ENCODE peak calls at places on chromosomes 1 and 21, in seven cellular contexts. One of them, this sample, is unnamed.

GRCh38 chr1:204858381-204858821 is 12.3 kb upstream of the NFASC start:
- DNase-seq in keratinocyte: no peak
- DNase-seq in lung: no peak
- DNase-seq in right lobe of liver: no peak
- DNase-seq in kidney: no peak
- DNase-seq in aorta: no peak
- DNase-seq in HCT116: no peak
- DNase-seq in this sample: no peak

GRCh38 chr1:162040657-162041056 is 17.0 kb upstream of the OLFML2B start:
- DNase-seq in HCT116: peak
- DNase-seq in kidney: no peak
- DNase-seq in right lobe of liver: no peak
- DNase-seq in aorta: no peak
- DNase-seq in lung: no peak
- DNase-seq in keratinocyte: no peak
- DNase-seq in this sample: no peak

GRCh38 chr1:29962356-29962755 is 726.0 kb downstream of the PTPRU start:
- DNase-seq in lung: no peak
- DNase-seq in keratinocyte: no peak
- DNase-seq in kidney: no peak
- DNase-seq in aorta: no peak
- DNase-seq in HCT116: no peak
- DNase-seq in right lobe of liver: peak
- DNase-seq in this sample: no peak

GRCh38 chr1:62358974-62359373 is 39.7 kb upstream of the KANK4 start:
- DNase-seq in keratinocyte: no peak
- DNase-seq in kidney: no peak
- DNase-seq in lung: no peak
- DNase-seq in aorta: no peak
- DNase-seq in right lobe of liver: no peak
- DNase-seq in HCT116: no peak
- DNase-seq in this sample: no peak

GRCh38 chr1:176831150-176831549 is 333.4 kb downstream of the ASTN1 start:
- DNase-seq in HCT116: no peak
- DNase-seq in kidney: no peak
- DNase-seq in aorta: no peak
- DNase-seq in keratinocyte: no peak
- DNase-seq in lung: no peak
- DNase-seq in right lobe of liver: no peak
- DNase-seq in this sample: no peak

GRCh38 chr1:163201906-163202305 is 810 bp downstream of the RGS5 start:
- DNase-seq in right lobe of liver: no peak
- DNase-seq in HCT116: no peak
- DNase-seq in lung: no peak
- DNase-seq in kidney: no peak
- DNase-seq in aorta: no peak
- DNase-seq in keratinocyte: no peak
- DNase-seq in this sample: no peak

GRCh38 chr1:234108921-234109320 is 204.4 kb downstream of the SLC35F3 start:
- DNase-seq in lung: no peak
- DNase-seq in HCT116: no peak
- DNase-seq in right lobe of liver: no peak
- DNase-seq in keratinocyte: no peak
- DNase-seq in aorta: no peak
- DNase-seq in kidney: no peak
- DNase-seq in this sample: no peak

GRCh38 chr1:74856174-74856573 is 123.2 kb downstream of the TYW3 start:
- DNase-seq in keratinocyte: no peak
- DNase-seq in kidney: no peak
- DNase-seq in aorta: no peak
- DNase-seq in lung: no peak
- DNase-seq in HCT116: no peak
- DNase-seq in right lobe of liver: no peak
- DNase-seq in this sample: no peak

GRCh38 chr1:150596095-150596892 is 16.9 kb upstream of the MCL1 start:
- DNase-seq in HCT116: no peak
- DNase-seq in right lobe of liver: no peak
- DNase-seq in kidney: no peak
- DNase-seq in keratinocyte: no peak
- DNase-seq in aorta: no peak
- DNase-seq in lung: no peak
- DNase-seq in this sample: no peak

GRCh38 chr1:150404465-150404864 is 40.5 kb downstream of the RPRD2 start:
- DNase-seq in lung: no peak
- DNase-seq in kidney: no peak
- DNase-seq in HCT116: no peak
- DNase-seq in right lobe of liver: no peak
- DNase-seq in keratinocyte: no peak
- DNase-seq in aorta: no peak
- DNase-seq in this sample: no peak

GRCh38 chr21:43768868-43769167 is 7.3 kb downstream of the CSTB start:
- DNase-seq in lung: no peak
- DNase-seq in aorta: no peak
- DNase-seq in keratinocyte: no peak
- DNase-seq in right lobe of liver: no peak
- DNase-seq in HCT116: no peak
- DNase-seq in kidney: no peak
- DNase-seq in this sample: no peak

DNA sequence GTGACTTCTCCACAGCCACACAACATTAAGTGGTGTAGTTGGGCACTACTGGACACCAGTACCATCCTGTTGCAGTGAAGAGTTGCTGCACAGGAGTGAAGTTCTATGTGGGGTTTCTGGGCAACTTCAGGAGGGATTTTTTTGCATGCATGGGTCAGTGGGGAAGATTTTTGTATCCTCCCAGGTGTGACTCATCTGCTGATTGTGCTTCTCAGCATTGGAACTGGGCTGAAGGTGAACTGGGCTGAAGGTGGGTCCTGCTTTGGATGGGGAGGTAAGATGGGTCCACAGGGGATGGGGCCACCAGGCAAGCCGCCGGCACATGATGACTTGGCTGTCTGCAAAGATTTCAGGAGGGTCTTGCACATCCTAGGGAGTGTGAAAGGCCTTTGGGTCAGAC is 2.6 kb downstream of the SERINC2 start:
- DNase-seq in aorta: no peak
- DNase-seq in keratinocyte: no peak
- DNase-seq in lung: no peak
- DNase-seq in right lobe of liver: no peak
- DNase-seq in kidney: no peak
- DNase-seq in HCT116: no peak
- DNase-seq in this sample: no peak
- H3K27ac ChIP-seq in aorta: no peak
- H3K27ac ChIP-seq in keratinocyte: peak
- H3K27ac ChIP-seq in lung: no peak
- H3K27ac ChIP-seq in right lobe of liver: peak
- H3K27ac ChIP-seq in kidney: peak
- H3K27ac ChIP-seq in HCT116: no peak
- H3K27ac ChIP-seq in this sample: no peak

GRCh38 chr1:3401585-3402257 is 52.7 kb upstream of the ARHGEF16 start:
- DNase-seq in keratinocyte: no peak
- DNase-seq in right lobe of liver: no peak
- DNase-seq in kidney: no peak
- DNase-seq in HCT116: no peak
- DNase-seq in lung: no peak
- DNase-seq in aorta: no peak
- DNase-seq in this sample: no peak
- H3K4me3 ChIP-seq in keratinocyte: no peak
- H3K4me3 ChIP-seq in right lobe of liver: no peak
- H3K4me3 ChIP-seq in kidney: no peak
- H3K4me3 ChIP-seq in HCT116: no peak
- H3K4me3 ChIP-seq in lung: no peak
- H3K4me3 ChIP-seq in aorta: no peak
- H3K4me3 ChIP-seq in this sample: no peak

GRCh38 chr1:99642053-99642452 is 3.9 kb upstream of the PALMD start:
- DNase-seq in aorta: no peak
- DNase-seq in lung: no peak
- DNase-seq in keratinocyte: no peak
- DNase-seq in kidney: no peak
- DNase-seq in HCT116: no peak
- DNase-seq in right lobe of liver: no peak
- DNase-seq in this sample: no peak

GRCh38 chr1:99645699-99646531 is at the start of gene PALMD:
- DNase-seq in aorta: peak
- DNase-seq in HCT116: no peak
- DNase-seq in kidney: no peak
- DNase-seq in lung: no peak
- DNase-seq in right lobe of liver: peak
- DNase-seq in keratinocyte: no peak
- DNase-seq in this sample: no peak

GRCh38 chr1:99645199-99645598 is 714 bp upstream of the PALMD start:
- DNase-seq in lung: peak
- DNase-seq in aorta: no peak
- DNase-seq in HCT116: no peak
- DNase-seq in keratinocyte: no peak
- DNase-seq in kidney: no peak
- DNase-seq in right lobe of liver: peak
- DNase-seq in this sample: peak

GRCh38 chr1:99643021-99643779 is 2.7 kb upstream of the PALMD start:
- DNase-seq in aorta: no peak
- DNase-seq in HCT116: no peak
- DNase-seq in keratinocyte: no peak
- DNase-seq in right lobe of liver: no peak
- DNase-seq in kidney: no peak
- DNase-seq in lung: no peak
- DNase-seq in this sample: no peak

DNA sequence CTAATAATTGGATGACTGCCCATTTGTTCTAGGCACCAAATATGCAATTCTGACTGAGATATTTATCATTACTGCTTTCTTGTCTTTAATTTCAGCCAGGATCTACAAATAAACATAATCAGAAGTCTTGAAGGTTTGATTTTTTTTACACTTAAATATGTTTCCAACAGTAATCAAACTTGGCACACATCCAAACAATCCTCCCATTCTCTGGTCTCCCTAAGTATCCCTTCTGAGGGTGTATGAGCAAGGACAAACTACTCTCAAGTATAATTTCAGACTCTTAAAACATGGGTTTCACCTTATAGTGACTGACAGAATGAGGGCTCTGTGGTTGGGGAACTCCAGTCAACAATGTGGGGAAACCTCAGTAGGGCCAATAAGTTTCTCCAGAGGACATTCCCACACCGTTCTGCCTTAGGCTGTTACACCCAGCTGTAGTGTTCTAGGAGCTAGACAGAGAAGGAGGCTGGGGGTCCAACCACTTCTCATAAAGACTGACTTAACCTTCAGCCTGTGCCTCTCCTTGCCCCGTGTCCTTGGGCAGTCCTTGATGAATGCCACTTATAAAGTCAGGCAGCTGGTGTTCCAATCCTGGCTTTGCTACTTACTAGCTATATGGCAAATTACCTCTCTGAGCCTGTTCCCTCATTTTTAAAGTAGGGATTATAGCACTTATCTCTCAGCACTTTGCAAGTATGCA is 1.5 kb upstream of the PALMD start:
- DNase-seq in aorta: no peak
- DNase-seq in kidney: no peak
- DNase-seq in HCT116: no peak
- DNase-seq in right lobe of liver: no peak
- DNase-seq in lung: no peak
- DNase-seq in keratinocyte: no peak
- DNase-seq in this sample: no peak
- H3K27ac ChIP-seq in aorta: no peak
- H3K27ac ChIP-seq in kidney: peak
- H3K27ac ChIP-seq in HCT116: no peak
- H3K27ac ChIP-seq in right lobe of liver: no peak
- H3K27ac ChIP-seq in lung: peak
- H3K27ac ChIP-seq in keratinocyte: peak
- H3K27ac ChIP-seq in this sample: no peak

DNA sequence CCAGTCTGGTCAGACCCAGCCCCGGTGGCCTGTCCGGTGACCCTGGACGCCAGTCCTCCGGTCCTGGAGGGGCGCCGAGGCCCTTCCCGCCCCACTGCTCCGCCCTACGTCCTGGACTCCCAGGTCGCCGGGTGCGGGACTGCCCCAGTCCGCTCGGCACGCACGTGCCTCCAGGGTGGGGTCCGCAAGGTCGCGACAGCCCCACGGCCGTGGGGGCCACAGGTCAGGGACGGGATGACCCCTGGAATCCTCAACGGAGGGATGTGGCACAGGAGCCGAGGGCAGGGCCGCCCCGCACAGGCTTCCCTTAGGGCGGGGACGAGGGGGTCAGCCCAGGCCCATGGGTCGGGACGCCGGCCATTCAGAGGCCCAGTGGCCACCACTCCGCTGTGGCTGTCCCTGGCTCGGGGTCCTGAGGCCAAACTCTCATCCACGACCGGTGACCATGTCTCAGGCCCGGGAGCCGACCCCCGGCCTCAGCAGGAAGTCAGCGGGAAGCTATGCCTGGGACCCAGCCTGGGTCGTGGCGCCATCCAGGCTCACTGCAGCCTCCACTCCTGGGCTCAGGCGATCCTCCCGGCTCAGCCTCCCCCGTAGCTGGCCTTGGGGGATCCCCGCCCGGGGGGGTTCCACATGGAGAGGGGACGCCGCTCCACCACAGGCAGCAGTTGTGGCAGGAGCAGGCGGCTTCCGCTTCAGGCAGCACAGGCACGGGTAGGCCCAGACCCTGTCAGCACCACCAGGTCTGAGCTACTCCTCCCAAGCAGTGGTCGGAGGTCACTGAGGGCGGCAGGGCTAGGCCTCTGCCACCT is 599 bp upstream of the TMEM240 start:
- DNase-seq in right lobe of liver: no peak
- DNase-seq in lung: no peak
- DNase-seq in keratinocyte: no peak
- DNase-seq in aorta: peak
- DNase-seq in HCT116: no peak
- DNase-seq in kidney: no peak
- DNase-seq in this sample: peak
- H3K4me3 ChIP-seq in right lobe of liver: peak
- H3K4me3 ChIP-seq in lung: peak
- H3K4me3 ChIP-seq in keratinocyte: no peak
- H3K4me3 ChIP-seq in aorta: peak
- H3K4me3 ChIP-seq in HCT116: no peak
- H3K4me3 ChIP-seq in kidney: peak
- H3K4me3 ChIP-seq in this sample: no peak

This sample was measured in pancreas.